ENCODE peak calls at places on chromosomes 16 and 17, in nine cellular contexts. M is HL-60; G is non-pigmented ciliary epithelial cell; N is activated CD8-positive, alpha-beta memory T cell treated with anti-CD3 and anti-CD28 coated beads for 48 hours; T is fibroblast of mammary gland; R is stimulated activated CD4-positive, alpha-beta T cell treated with anti-CD3 and anti-CD28 coated beads, TNF-alpha, amount 100 ng/mL, for 48 hours; F is SW480; V is WERI-Rb-1; J is AG04449. A is an unnamed sample.

GRCh38 chr16:87099001-87099740 is 218.0 kb downstream of the C16orf95 start:
- DNase-seq in G (no peak), V (no peak), F (no peak), M (no peak), N (no peak), J (no peak), R (no peak), T (no peak), A (no peak)

GRCh38 chr16:57622361-57623250 is 5.8 kb upstream of the ADGRG1 start:
- DNase-seq in T (no peak), G (no peak), J (no peak), N (no peak), R (no peak), M (no peak), V (no peak), F (peak), A (no peak)

GRCh38 chr17:47203984-47204721 is 5.0 kb upstream of the MYL4 start:
- DNase-seq in R (no peak), T (peak), N (no peak), M (no peak), G (no peak), J (no peak), F (no peak), V (no peak), A (peak)

GRCh38 chr16:59604331-59604730 is 870.2 kb upstream of the GOT2 start:
- DNase-seq in F (no peak), T (peak), J (no peak), R (no peak), V (no peak), G (no peak), M (no peak), N (no peak), A (no peak)

GRCh38 chr16:48911700-48912099 is 301.7 kb upstream of the N4BP1 start:
- DNase-seq in J (no peak), T (peak), N (no peak), G (no peak), V (no peak), F (no peak), R (no peak), M (no peak), A (no peak)

GRCh38 chr17:82238562-82239201 is 9.8 kb downstream of the SLC16A3 start:
- DNase-seq in N (no peak), F (peak), R (peak), T (peak), J (peak), M (peak), V (peak), G (peak), A (no peak)

GRCh38 chr16:89289428-89290395 is 72.2 kb downstream of the ZNF778 start:
- DNase-seq in T (peak), F (peak), R (peak), M (no peak), N (peak), V (peak), J (no peak), G (no peak), A (peak)

GRCh38 chr17:32445976-32446375 is 1.7 kb downstream of the PSMD11 start:
- DNase-seq in T (peak), G (no peak), N (no peak), V (no peak), F (no peak), R (no peak), M (no peak), J (no peak), A (no peak)

GRCh38 chr17:49987681-49988441 is 7.2 kb downstream of the DLX3 start:
- DNase-seq in T (no peak), F (peak), V (peak), N (no peak), R (no peak), G (no peak), M (no peak), J (no peak), A (no peak)

GRCh38 chr16:80580109-80580832 is 39.5 kb downstream of the DYNLRB2 start:
- DNase-seq in T (peak), R (peak), M (no peak), F (no peak), J (no peak), N (peak), V (no peak), G (no peak), A (peak)

GRCh38 chr16:25544294-25544693 is 147.5 kb upstream of the HS3ST4 start:
- DNase-seq in V (no peak), T (no peak), G (no peak), R (no peak), M (no peak), F (no peak), N (no peak), J (no peak), A (no peak)

GRCh38 chr17:4785311-4786110 is 653 bp downstream of the VMO1 start:
- DNase-seq in G (no peak), M (no peak), N (no peak), R (no peak), J (no peak), T (no peak), V (no peak), F (no peak), A (no peak)